ENCODE peak calls at places on chromosomes 12 and 14, in seven cellular contexts. T is left colon; V is RWPE1; C is bronchial epithelial cell; R is activated CD4-positive, alpha-beta T cell treated with anti-CD3 and anti-CD28 coated beads, Interleukin-2, amount 50 U/mL, for 1 hour; J is M059J; Q is activated naive CD4-positive, alpha-beta T cell treated with anti-CD3 and anti-CD28 coated beads, Interleukin-2, amount 10 ng/mL, durations not matched to agents 7 days and 5 days. H is an unnamed sample.

GRCh38 chr14:77822307-77822706 is 22.4 kb downstream of the ADCK1 start:
- DNase-seq in T (no peak), V (no peak), C (no peak), R (no peak), J (no peak), Q (no peak), H (no peak)

GRCh38 chr12:94535614-94535932 is 75.9 kb upstream of the CEP83 start:
- DNase-seq in T (no peak), V (no peak), C (no peak), R (no peak), J (no peak), Q (no peak), H (no peak)

GRCh38 chr14:99699071-99699760 is 15.1 kb downstream of the CYP46A1 start:
- DNase-seq in T (no peak), V (no peak), C (no peak), R (no peak), J (no peak), Q (no peak), H (no peak)

GRCh38 chr12:8676651-8677050 is 14.0 kb upstream of the MFAP5 start:
- DNase-seq in T (no peak), V (no peak), C (peak; percentile 34), R (no peak), J (no peak), Q (no peak), H (no peak)

GRCh38 chr12:468671-469389 is 9.1 kb downstream of the B4GALNT3 start:
- DNase-seq in T (no peak), V (no peak), C (peak; percentile 63), R (no peak), J (peak; percentile 78), Q (no peak), H (no peak)

GRCh38 chr14:90678420-90678819 is 137.8 kb downstream of the TTC7B start:
- DNase-seq in T (no peak), V (no peak), C (peak; percentile 67), R (no peak), J (no peak), Q (no peak), H (no peak)

GRCh38 chr14:50943261-50943942 is 881 bp downstream of the PYGL start:
- DNase-seq in T (peak; percentile 65), V (peak; percentile 48), C (peak; percentile 37), R (no peak), J (peak; percentile 60), Q (no peak), H (no peak)

GRCh38 chr14:72663956-72664650 is 229.8 kb downstream of the DPF3 start:
- DNase-seq in T (no peak), V (no peak), C (no peak), R (no peak), J (no peak), Q (no peak), H (no peak)

GRCh38 chr12:98373019-98373554 is 142.3 kb upstream of the TMPO start:
- DNase-seq in T (no peak), V (peak; percentile 48), C (peak; percentile 52), R (no peak), J (peak; percentile 49), Q (no peak), H (no peak)

GRCh38 chr12:68538722-68539614 is 71.7 kb upstream of the RAP1B start:
- DNase-seq in T (peak; percentile 31), V (no peak), C (peak; percentile 13), R (peak; percentile 18), J (peak; percentile 81), Q (peak; percentile 86), H (peak; percentile 66)

GRCh38 chr12:15575797-15576560 is 213.2 kb downstream of the EPS8 start:
- DNase-seq in T (no peak), V (no peak), C (no peak), R (no peak), J (no peak), Q (no peak), H (no peak)

H was measured in CD8-positive, alpha-beta T cell.